ENCODE peak calls at places on chromosomes 2 and 18, in seven cellular contexts. O, C, T, P, S, H and W are unnamed samples.

GRCh38 chr2:102119255-102119654 is 23.3 kb upstream of the IL1R1 start:
- DNase-seq in C (no peak), S (no peak), H (no peak), P (no peak), O (no peak), T (no peak), W (no peak)

GRCh38 chr2:181021199-181021789 is 40.9 kb downstream of the UBE2E3 start:
- DNase-seq in P (no peak), O (no peak), C (no peak), T (no peak), H (no peak), S (no peak), W (no peak)

GRCh38 chr2:9010866-9011265 is 7.4 kb upstream of the MBOAT2 start:
- DNase-seq in T (no peak), C (no peak), P (no peak), H (peak; percentile 72), O (peak; percentile 78), S (no peak), W (no peak)

GRCh38 chr2:237041231-237041630 is 44.5 kb upstream of the COPS8 start:
- DNase-seq in O (no peak), S (no peak), T (no peak), H (no peak), C (no peak), P (no peak), W (no peak)

GRCh38 chr2:83471708-83472107 is 987.4 kb downstream of the SUCLG1 start:
- DNase-seq in S (no peak), C (no peak), T (no peak), P (no peak), O (no peak), H (no peak), W (no peak)

GRCh38 chr2:162524192-162524591 is 180.3 kb downstream of the GCA start:
- DNase-seq in C (no peak), T (peak; percentile 73), S (no peak), P (no peak), O (no peak), H (no peak), W (no peak)

GRCh38 chr2:46850742-46851141 is 64.9 kb downstream of the MCFD2 start:
- DNase-seq in T (no peak), S (peak; percentile 71), H (peak; percentile 91), P (no peak), O (peak; percentile 73), C (peak; percentile 68), W (no peak)

GRCh38 chr2:229835601-229836283 is 86.1 kb downstream of the TRIP12 start:
- DNase-seq in H (peak; percentile 69), S (no peak), C (no peak), O (peak; percentile 67), P (no peak), T (no peak), W (peak; percentile 60)

GRCh38 chr2:158663796-158664195 is 131.3 kb upstream of the DAPL1 start:
- DNase-seq in C (no peak), O (no peak), H (no peak), T (no peak), S (no peak), P (no peak), W (no peak)

GRCh38 chr2:212427031-212427430 is 111.6 kb downstream of the ERBB4 start:
- DNase-seq in S (no peak), P (no peak), O (no peak), T (no peak), C (no peak), H (no peak), W (no peak)

GRCh38 chr2:48471048-48471474 is 58.9 kb upstream of the STON1 start:
- DNase-seq in H (peak; percentile 71), C (peak; percentile 25), P (no peak), T (peak; percentile 75), S (no peak), O (peak; percentile 79), W (peak; percentile 41)

GRCh38 chr2:9168851-9169250 is 37.8 kb upstream of the ASAP2 start:
- DNase-seq in H (no peak), C (no peak), S (no peak), P (no peak), T (peak; percentile 18), O (no peak), W (no peak)

GRCh38 chr18:54254265-54254758 is 15.0 kb upstream of the POLI start:
- DNase-seq in O (peak; percentile 52), H (peak; percentile 64), T (peak; percentile 66), P (no peak), S (no peak), C (no peak), W (no peak)

GRCh38 chr2:232490221-232491138 is 2.8 kb upstream of the ECEL1 start:
- DNase-seq in P (no peak), O (no peak), T (no peak), S (no peak), C (no peak), H (no peak), W (no peak)

GRCh38 chr2:172182624-172183023 is 79.9 kb upstream of the DLX2 start:
- DNase-seq in C (no peak), O (no peak), T (no peak), P (no peak), H (no peak), S (no peak), W (no peak)

GRCh38 chr2:28346587-28346986 is 46.1 kb upstream of the FOSL2 start:
- DNase-seq in T (no peak), S (peak; percentile 93), H (no peak), O (peak; percentile 85), P (no peak), C (no peak), W (peak; percentile 62)

GRCh38 chr2:62489702-62490101 is 16.3 kb downstream of the TMEM17 start:
- DNase-seq in S (no peak), H (no peak), T (no peak), P (no peak), C (no peak), O (no peak), W (no peak)
- H3K4me3 ChIP-seq in S (no peak overlapping the region), H (no peak overlapping the region), T (no peak overlapping the region), P (no peak overlapping the region), C (no peak overlapping the region), O (no peak overlapping the region), W (no peak overlapping the region)

GRCh38 chr2:40448476-40449079 is 3.3 kb downstream of the SLC8A1 start:
- DNase-seq in C (no peak), T (peak; percentile 37), P (no peak), S (no peak), O (peak; percentile 71), H (peak; percentile 59), W (no peak)

GRCh38 chr2:40451926-40452605 is at the start of gene SLC8A1:
- DNase-seq in O (peak; percentile 76), S (peak; percentile 51), T (no peak), C (no peak), P (no peak), H (peak; percentile 44), W (no peak)

GRCh38 chr2:40455661-40456060 is 3.8 kb upstream of the SLC8A1 start:
- DNase-seq in O (peak; percentile 44), C (no peak), T (no peak), P (peak; percentile 45), S (no peak), H (peak; percentile 46), W (no peak)

GRCh38 chr2:40445467-40445866 is 6.4 kb downstream of the SLC8A1 start:
- DNase-seq in T (no peak), C (no peak), O (no peak), P (no peak), S (no peak), H (no peak), W (no peak)

DNA sequence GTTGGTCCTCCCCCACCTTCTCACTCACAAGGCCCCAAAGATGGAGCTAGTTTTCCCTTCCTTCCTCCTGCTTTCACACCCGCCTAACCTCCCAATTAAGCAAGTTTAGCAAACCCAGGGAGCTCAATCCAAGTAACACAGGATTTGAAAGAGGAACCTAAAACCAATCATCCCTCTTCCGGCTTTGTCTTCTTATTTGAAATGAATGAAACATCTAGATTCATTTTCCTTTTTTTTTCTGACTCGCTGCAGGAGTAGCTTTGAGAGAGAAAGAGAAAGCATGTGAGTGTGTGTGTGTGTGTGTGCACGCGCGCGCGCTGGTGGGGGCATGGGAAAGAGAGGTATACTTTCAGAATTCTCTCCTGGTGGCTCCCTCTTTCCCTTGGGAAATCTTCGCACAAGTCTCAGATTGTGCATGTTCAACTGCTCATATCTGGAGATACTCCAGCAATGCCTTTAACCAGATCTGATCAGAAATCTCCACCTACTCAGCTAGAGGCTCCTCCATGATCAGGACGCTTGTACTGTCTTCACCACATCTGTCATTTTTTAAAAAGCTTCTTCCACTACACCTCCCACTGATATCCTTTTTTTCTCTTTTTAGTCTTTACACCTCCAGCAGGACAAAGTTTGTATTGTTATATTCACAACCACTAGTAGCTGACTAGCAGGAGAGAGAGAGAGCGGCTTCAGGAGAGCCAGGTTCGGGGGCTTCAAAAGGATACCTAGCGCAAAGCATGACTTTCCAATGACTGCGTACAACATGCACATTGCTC is 1.6 kb downstream of the SLC8A1 start:
- DNase-seq in C (no peak), P (no peak), O (peak; percentile 68), H (peak; percentile 50), T (no peak), S (no peak), W (no peak)
- TF ChIP-seq CTCF in C (no peak), P (no peak), O (no peak), H (no peak), T (no peak), S (no peak), W (peak; percentile 3)

DNA sequence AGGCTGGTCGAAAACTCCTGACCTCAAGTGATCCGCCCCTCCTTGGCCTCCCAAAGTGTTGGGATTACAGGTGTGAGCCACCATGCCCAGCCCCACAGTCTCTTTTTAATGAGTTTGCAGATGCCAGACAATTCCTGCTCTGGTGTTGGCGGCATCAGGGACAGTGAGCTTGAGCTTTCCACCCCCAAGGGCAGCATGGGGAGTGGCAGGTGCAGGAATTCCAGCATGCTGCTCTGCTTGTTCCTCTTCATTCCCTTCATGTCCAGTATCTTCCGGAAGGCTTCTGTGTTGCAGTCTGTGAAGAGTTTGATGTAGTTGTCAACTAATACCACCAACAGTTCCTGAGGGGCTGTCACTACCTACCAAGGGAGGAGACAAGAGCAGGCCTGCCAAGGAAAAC is 137.3 kb downstream of the SS18 start:
- DNase-seq in O (no peak), P (no peak), H (no peak), T (no peak), C (no peak), S (no peak), W (no peak)
- H3K4me3 ChIP-seq in O (no peak overlapping the region), P (no peak overlapping the region), H (no peak overlapping the region), T (no peak overlapping the region), C (no peak overlapping the region), S (no peak overlapping the region), W (no peak overlapping the region)

DNA sequence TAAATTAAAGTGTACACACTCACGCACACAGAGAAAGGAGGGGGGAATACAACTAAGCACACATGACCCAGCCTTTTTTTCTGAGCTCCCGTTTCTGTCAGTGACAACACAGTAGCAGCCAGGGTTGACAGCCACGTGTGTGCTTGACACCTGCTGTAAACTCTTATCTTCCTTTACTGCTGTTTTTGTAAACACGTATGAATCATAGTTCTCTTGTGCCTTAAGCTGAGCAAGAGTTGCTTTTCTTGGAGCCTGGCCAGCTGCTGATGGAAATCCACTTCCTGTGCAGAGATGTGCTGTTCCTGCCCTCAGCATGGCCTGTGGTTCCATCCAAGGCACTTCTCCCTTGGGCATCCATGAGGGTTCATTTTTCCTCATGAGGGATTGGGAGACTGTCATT is 561.9 kb downstream of the GALR1 start:
- DNase-seq in O (peak; percentile 0), C (no peak), H (peak; percentile 1), P (no peak), T (no peak), S (no peak), W (no peak)
- TF ChIP-seq CTCF in O (no peak), C (no peak), H (no peak), P (no peak), T (no peak), S (no peak), W (no peak)